ENCODE peak calls at places on chromosome 19, in eight cellular contexts. U is stimulated activated CD8-positive, alpha-beta memory T cell treated with anti-CD3 and anti-CD28 coated beads, Interleukin-2, amount 100 ng/mL, for 48 hours; M is left ventricle myocardium inferior; D is hypothalamus; Z is EL; B is NCI-H1092; J is T-helper 1 cell; Q is activated effector memory CD4-positive, alpha-beta T cell treated with anti-CD3 and anti-CD28 coated beads, Interleukin-2, amount 50 U/mL, for 16 hours. O is an unnamed sample.

GRCh38 chr19:38890686-38891085 is 8.7 kb downstream of the SIRT2 start:
- DNase-seq in M (no peak), Q (no peak), Z (no peak), U (no peak), D (no peak), B (no peak), J (no peak), O (no peak)

GRCh38 chr19:39828634-39829032 is 5.3 kb downstream of the DYRK1B start:
- DNase-seq in B (no peak), D (no peak), Z (no peak), U (no peak), Q (no peak), J (no peak), M (no peak), O (no peak)

GRCh38 chr19:9348253-9348652 is 14.6 kb upstream of the ZNF177 start:
- DNase-seq in Z (no peak), D (no peak), J (no peak), M (no peak), Q (no peak), B (no peak), U (no peak), O (no peak)

GRCh38 chr19:664913-665443 is 2.0 kb upstream of the RNF126 start:
- DNase-seq in Q (peak; percentile 93), J (peak; percentile 60), B (peak; percentile 79), M (peak; percentile 82), Z (peak; percentile 73), U (peak; percentile 82), D (peak; percentile 80), O (peak; percentile 80)

GRCh38 chr19:33406521-33407139 is 33.1 kb downstream of the CEBPG start:
- DNase-seq in D (peak; percentile 67), U (peak; percentile 66), B (no peak), Q (peak; percentile 92), J (no peak), Z (peak; percentile 51), M (peak; percentile 69), O (peak; percentile 54)

GRCh38 chr19:12668937-12669271 is 2.3 kb downstream of the WDR83 start:
- DNase-seq in B (no peak), U (peak; percentile 48), Q (peak; percentile 89), J (peak; percentile 62), M (peak; percentile 49), Z (peak; percentile 75), D (peak; percentile 63), O (peak; percentile 12)

GRCh38 chr19:41709951-41710645 is 1.7 kb downstream of the CEACAM5 start:
- DNase-seq in J (no peak), B (no peak), Q (peak; percentile 38), Z (no peak), U (no peak), M (no peak), D (no peak), O (no peak)

GRCh38 chr19:43290568-43291359 is 21.4 kb upstream of the PSG9 start:
- DNase-seq in Z (no peak), Q (no peak), U (no peak), J (no peak), M (no peak), D (no peak), B (no peak), O (no peak)

GRCh38 chr19:24059572-24060295 is 27.3 kb upstream of the ZNF254 start:
- DNase-seq in Q (no peak), D (no peak), B (no peak), J (no peak), Z (no peak), M (no peak), U (no peak), O (no peak)

GRCh38 chr19:1389033-1389940 is 5.6 kb downstream of the NDUFS7 start:
- DNase-seq in Q (no peak), D (peak; percentile 81), B (no peak), U (no peak), J (no peak), M (no peak), Z (no peak), O (no peak)

GRCh38 chr19:8320564-8321066 is 560 bp downstream of the NDUFA7 start:
- DNase-seq in U (no peak), M (no peak), B (no peak), J (no peak), Z (no peak), Q (no peak), D (no peak), O (no peak)

GRCh38 chr19:12581100-12581499 is 29.5 kb downstream of the ZNF490 start:
- DNase-seq in B (no peak), U (no peak), Z (no peak), Q (no peak), M (no peak), J (no peak), D (no peak), O (no peak)

GRCh38 chr19:1253514-1254080 is 5.2 kb downstream of the MIDN start:
- DNase-seq in Z (no peak), M (no peak), B (no peak), J (no peak), Q (no peak), D (no peak), U (no peak), O (no peak)

GRCh38 chr19:4115050-4115817 is 8.7 kb downstream of the MAP2K2 start:
- DNase-seq in Z (no peak), M (peak; percentile 46), B (no peak), J (peak; percentile 30), U (peak; percentile 41), D (peak; percentile 16), Q (peak; percentile 84), O (no peak)

GRCh38 chr19:31943305-31943704 is 402.1 kb upstream of the ZNF507 start:
- DNase-seq in Z (no peak), D (no peak), U (no peak), Q (no peak), M (no peak), J (no peak), B (no peak), O (no peak)

GRCh38 chr19:17598953-17599352 is 43.5 kb downstream of the COLGALT1 start:
- DNase-seq in U (no peak), Q (no peak), Z (no peak), D (no peak), J (no peak), B (no peak), M (no peak), O (no peak)

GRCh38 chr19:48735031-48735615 is 5.3 kb downstream of the RASIP1 start:
- DNase-seq in M (no peak), J (no peak), Z (peak; percentile 61), U (no peak), B (no peak), D (no peak), Q (no peak), O (no peak)

GRCh38 chr19:47176627-47177090 is 46.0 kb downstream of the SAE1 start:
- DNase-seq in D (no peak), B (no peak), M (no peak), J (no peak), U (no peak), Z (peak; percentile 71), Q (peak; percentile 77), O (no peak)

GRCh38 chr19:41407271-41407670 is 9.7 kb downstream of the BCKDHA start:
- DNase-seq in Z (no peak), B (no peak), M (no peak), Q (no peak), D (no peak), J (no peak), U (no peak), O (no peak)

GRCh38 chr19:28466107-28467045 is 746.6 kb downstream of the UQCRFS1 start:
- DNase-seq in D (peak; percentile 44), Q (peak; percentile 73), J (no peak), U (peak; percentile 48), M (peak; percentile 53), Z (peak; percentile 45), B (peak; percentile 9), O (peak; percentile 68)

GRCh38 chr19:5655412-5655811 is 24.9 kb downstream of the MICOS13 start:
- DNase-seq in Q (peak; percentile 50), Z (no peak), J (no peak), B (no peak), M (no peak), U (no peak), D (no peak), O (no peak)

GRCh38 chr19:19057317-19057716 is 6.5 kb upstream of the SLC25A42 start:
- DNase-seq in B (no peak), U (no peak), J (no peak), Z (no peak), D (no peak), M (no peak), Q (no peak), O (no peak)

O was measured in COLO829.